ENCODE peak calls at places on chromosome 1, in six cellular contexts. One of them, this sample, is unnamed.

GRCh38 chr1:228377664-228378452 is 28.8 kb downstream of the TRIM11 start:
- DNase-seq in GF-D8: no peak
- DNase-seq in hepatocyte: no peak
- DNase-seq in activated naive CD4-positive, alpha-beta T cell treated with Interleukin-2 at 50 U/mL for 16 hours: peak
- DNase-seq in GM04504: no peak
- DNase-seq in NCI-H1105: no peak
- DNase-seq in this sample: no peak

GRCh38 chr1:84653130-84653680 is 37.1 kb downstream of the SSX2IP start:
- DNase-seq in GF-D8: no peak
- DNase-seq in hepatocyte: no peak
- DNase-seq in activated naive CD4-positive, alpha-beta T cell treated with Interleukin-2 at 50 U/mL for 16 hours: no peak
- DNase-seq in GM04504: no peak
- DNase-seq in NCI-H1105: no peak
- DNase-seq in this sample: no peak

GRCh38 chr1:89081005-89081404 is 16.0 kb upstream of the GBP1 start:
- DNase-seq in GF-D8: no peak
- DNase-seq in hepatocyte: no peak
- DNase-seq in activated naive CD4-positive, alpha-beta T cell treated with Interleukin-2 at 50 U/mL for 16 hours: no peak
- DNase-seq in GM04504: no peak
- DNase-seq in NCI-H1105: no peak
- DNase-seq in this sample: no peak

GRCh38 chr1:94927405-94928175 is 680 bp upstream of the CNN3 start:
- DNase-seq in GF-D8: no peak
- DNase-seq in hepatocyte: no peak
- DNase-seq in activated naive CD4-positive, alpha-beta T cell treated with Interleukin-2 at 50 U/mL for 16 hours: no peak
- DNase-seq in GM04504: no peak
- DNase-seq in NCI-H1105: peak
- DNase-seq in this sample: no peak

GRCh38 chr1:111559736-111560279 is 56.4 kb upstream of the ADORA3 start:
- DNase-seq in GF-D8: no peak
- DNase-seq in hepatocyte: no peak
- DNase-seq in activated naive CD4-positive, alpha-beta T cell treated with Interleukin-2 at 50 U/mL for 16 hours: no peak
- DNase-seq in GM04504: no peak
- DNase-seq in NCI-H1105: no peak
- DNase-seq in this sample: no peak

GRCh38 chr1:24900486-24900849 is 29.6 kb downstream of the RUNX3 start:
- DNase-seq in GF-D8: no peak
- DNase-seq in hepatocyte: no peak
- DNase-seq in activated naive CD4-positive, alpha-beta T cell treated with Interleukin-2 at 50 U/mL for 16 hours: peak
- DNase-seq in GM04504: no peak
- DNase-seq in NCI-H1105: no peak
- DNase-seq in this sample: no peak

GRCh38 chr1:185965870-185966269 is 231.7 kb downstream of the HMCN1 start:
- DNase-seq in GF-D8: no peak
- DNase-seq in hepatocyte: no peak
- DNase-seq in activated naive CD4-positive, alpha-beta T cell treated with Interleukin-2 at 50 U/mL for 16 hours: no peak
- DNase-seq in GM04504: peak
- DNase-seq in NCI-H1105: no peak
- DNase-seq in this sample: no peak

GRCh38 chr1:39406533-39407478 is 84.6 kb upstream of the BMP8A start:
- DNase-seq in GF-D8: no peak
- DNase-seq in hepatocyte: no peak
- DNase-seq in activated naive CD4-positive, alpha-beta T cell treated with Interleukin-2 at 50 U/mL for 16 hours: no peak
- DNase-seq in GM04504: peak
- DNase-seq in NCI-H1105: no peak
- DNase-seq in this sample: no peak

GRCh38 chr1:20358761-20359263 is 68.1 kb downstream of the VWA5B1 start:
- DNase-seq in GF-D8: no peak
- DNase-seq in hepatocyte: peak
- DNase-seq in activated naive CD4-positive, alpha-beta T cell treated with Interleukin-2 at 50 U/mL for 16 hours: no peak
- DNase-seq in GM04504: no peak
- DNase-seq in NCI-H1105: peak
- DNase-seq in this sample: no peak

GRCh38 chr1:230772457-230773395 is 25.5 kb downstream of the CAPN9 start:
- DNase-seq in GF-D8: no peak
- DNase-seq in hepatocyte: peak
- DNase-seq in activated naive CD4-positive, alpha-beta T cell treated with Interleukin-2 at 50 U/mL for 16 hours: no peak
- DNase-seq in GM04504: peak
- DNase-seq in NCI-H1105: no peak
- DNase-seq in this sample: peak

GRCh38 chr1:44849575-44850132 is 6.6 kb upstream of the PTCH2 start:
- DNase-seq in GF-D8: no peak
- DNase-seq in hepatocyte: no peak
- DNase-seq in activated naive CD4-positive, alpha-beta T cell treated with Interleukin-2 at 50 U/mL for 16 hours: no peak
- DNase-seq in GM04504: no peak
- DNase-seq in NCI-H1105: no peak
- DNase-seq in this sample: no peak

GRCh38 chr1:60970081-60970509 is 112.3 kb upstream of the NFIA start:
- DNase-seq in GF-D8: no peak
- DNase-seq in hepatocyte: peak
- DNase-seq in activated naive CD4-positive, alpha-beta T cell treated with Interleukin-2 at 50 U/mL for 16 hours: no peak
- DNase-seq in GM04504: no peak
- DNase-seq in NCI-H1105: no peak
- DNase-seq in this sample: no peak